ENCODE peak calls at places on chromosomes 5 and 9, in ten cellular contexts. One of them, this sample, is unnamed.

GRCh38 chr5:120684749-120685415 is 220.8 kb downstream of the PRR16 start:
- DNase-seq in nephron progenitor cell: no peak
- DNase-seq in HEK293T: peak; percentile 28
- DNase-seq in immature natural killer cell: no peak
- DNase-seq in epithelial cell of prostate: no peak
- DNase-seq in cardiac fibroblast: peak; percentile 15
- DNase-seq in NCI-H2081: no peak
- DNase-seq in astrocyte of the hippocampus: no peak
- DNase-seq in BJ: no peak
- DNase-seq in AG04450: no peak
- DNase-seq in this sample: no peak

GRCh38 chr5:13910637-13911288 is 33.7 kb downstream of the DNAH5 start:
- DNase-seq in HEK293T: no peak
- DNase-seq in nephron progenitor cell: no peak
- DNase-seq in NCI-H2081: no peak
- DNase-seq in cardiac fibroblast: no peak
- DNase-seq in immature natural killer cell: no peak
- DNase-seq in AG04450: no peak
- DNase-seq in BJ: no peak
- DNase-seq in astrocyte of the hippocampus: no peak
- DNase-seq in epithelial cell of prostate: no peak
- DNase-seq in this sample: no peak

GRCh38 chr9:109020581-109020980 is 7.3 kb upstream of the CTNNAL1 start:
- DNase-seq in BJ: no peak
- DNase-seq in NCI-H2081: no peak
- DNase-seq in nephron progenitor cell: no peak
- DNase-seq in immature natural killer cell: no peak
- DNase-seq in HEK293T: no peak
- DNase-seq in epithelial cell of prostate: no peak
- DNase-seq in astrocyte of the hippocampus: no peak
- DNase-seq in cardiac fibroblast: no peak
- DNase-seq in AG04450: no peak
- DNase-seq in this sample: no peak

GRCh38 chr9:4167040-4167671 is 132.7 kb downstream of the GLIS3 start:
- DNase-seq in NCI-H2081: no peak
- DNase-seq in nephron progenitor cell: no peak
- DNase-seq in BJ: no peak
- DNase-seq in cardiac fibroblast: peak; percentile 91
- DNase-seq in astrocyte of the hippocampus: no peak
- DNase-seq in immature natural killer cell: no peak
- DNase-seq in HEK293T: no peak
- DNase-seq in AG04450: peak; percentile 44
- DNase-seq in epithelial cell of prostate: no peak
- DNase-seq in this sample: no peak

GRCh38 chr5:98999631-99000030 is 70.8 kb upstream of the CHD1 start:
- DNase-seq in AG04450: no peak
- DNase-seq in NCI-H2081: no peak
- DNase-seq in immature natural killer cell: no peak
- DNase-seq in cardiac fibroblast: peak; percentile 20
- DNase-seq in BJ: no peak
- DNase-seq in epithelial cell of prostate: no peak
- DNase-seq in HEK293T: no peak
- DNase-seq in nephron progenitor cell: no peak
- DNase-seq in astrocyte of the hippocampus: no peak
- DNase-seq in this sample: no peak

GRCh38 chr5:61293873-61294272 is 38.2 kb upstream of the ZSWIM6 start:
- DNase-seq in NCI-H2081: no peak
- DNase-seq in astrocyte of the hippocampus: no peak
- DNase-seq in cardiac fibroblast: no peak
- DNase-seq in immature natural killer cell: no peak
- DNase-seq in AG04450: no peak
- DNase-seq in BJ: no peak
- DNase-seq in epithelial cell of prostate: no peak
- DNase-seq in HEK293T: no peak
- DNase-seq in nephron progenitor cell: no peak
- DNase-seq in this sample: no peak

GRCh38 chr9:131618071-131618479 is 72.8 kb downstream of the PRRT1B start:
- DNase-seq in NCI-H2081: peak; percentile 56
- DNase-seq in immature natural killer cell: no peak
- DNase-seq in AG04450: no peak
- DNase-seq in cardiac fibroblast: peak; percentile 54
- DNase-seq in BJ: no peak
- DNase-seq in nephron progenitor cell: no peak
- DNase-seq in HEK293T: peak; percentile 55
- DNase-seq in astrocyte of the hippocampus: no peak
- DNase-seq in epithelial cell of prostate: no peak
- DNase-seq in this sample: no peak

GRCh38 chr9:124855944-124856773 is 2.9 kb downstream of the WDR38 start:
- DNase-seq in AG04450: no peak
- DNase-seq in NCI-H2081: peak; percentile 18
- DNase-seq in BJ: no peak
- DNase-seq in cardiac fibroblast: no peak
- DNase-seq in HEK293T: no peak
- DNase-seq in astrocyte of the hippocampus: peak; percentile 50
- DNase-seq in immature natural killer cell: no peak
- DNase-seq in nephron progenitor cell: peak; percentile 50
- DNase-seq in epithelial cell of prostate: no peak
- DNase-seq in this sample: no peak

GRCh38 chr5:137834498-137834897 is 33.2 kb upstream of the MYOT start:
- DNase-seq in NCI-H2081: no peak
- DNase-seq in astrocyte of the hippocampus: peak; percentile 33
- DNase-seq in HEK293T: no peak
- DNase-seq in epithelial cell of prostate: no peak
- DNase-seq in BJ: no peak
- DNase-seq in AG04450: no peak
- DNase-seq in cardiac fibroblast: no peak
- DNase-seq in immature natural killer cell: no peak
- DNase-seq in nephron progenitor cell: no peak
- DNase-seq in this sample: no peak

GRCh38 chr5:11069041-11069440 is 308.0 kb upstream of the DAP start:
- DNase-seq in immature natural killer cell: no peak
- DNase-seq in BJ: no peak
- DNase-seq in epithelial cell of prostate: no peak
- DNase-seq in NCI-H2081: no peak
- DNase-seq in nephron progenitor cell: no peak
- DNase-seq in cardiac fibroblast: no peak
- DNase-seq in AG04450: no peak
- DNase-seq in astrocyte of the hippocampus: peak; percentile 52
- DNase-seq in HEK293T: no peak
- DNase-seq in this sample: no peak

GRCh38 chr9:7297521-7297920 is 502.1 kb downstream of the DMAC1 start:
- DNase-seq in epithelial cell of prostate: no peak
- DNase-seq in HEK293T: no peak
- DNase-seq in AG04450: no peak
- DNase-seq in immature natural killer cell: no peak
- DNase-seq in astrocyte of the hippocampus: no peak
- DNase-seq in NCI-H2081: no peak
- DNase-seq in nephron progenitor cell: no peak
- DNase-seq in cardiac fibroblast: no peak
- DNase-seq in BJ: no peak
- DNase-seq in this sample: no peak

GRCh38 chr5:120229036-120229435 is 235.1 kb upstream of the PRR16 start:
- DNase-seq in AG04450: no peak
- DNase-seq in epithelial cell of prostate: no peak
- DNase-seq in NCI-H2081: no peak
- DNase-seq in cardiac fibroblast: no peak
- DNase-seq in astrocyte of the hippocampus: no peak
- DNase-seq in immature natural killer cell: no peak
- DNase-seq in HEK293T: no peak
- DNase-seq in BJ: no peak
- DNase-seq in nephron progenitor cell: no peak
- DNase-seq in this sample: no peak

GRCh38 chr5:54278979-54279717 is 31.2 kb downstream of the ARL15 start:
- DNase-seq in cardiac fibroblast: no peak
- DNase-seq in NCI-H2081: no peak
- DNase-seq in astrocyte of the hippocampus: no peak
- DNase-seq in AG04450: no peak
- DNase-seq in BJ: no peak
- DNase-seq in immature natural killer cell: no peak
- DNase-seq in epithelial cell of prostate: no peak
- DNase-seq in HEK293T: no peak
- DNase-seq in nephron progenitor cell: no peak
- DNase-seq in this sample: no peak

GRCh38 chr5:52560366-52560765 is 227.3 kb upstream of the ITGA1 start:
- DNase-seq in astrocyte of the hippocampus: no peak
- DNase-seq in cardiac fibroblast: no peak
- DNase-seq in HEK293T: peak; percentile 9
- DNase-seq in nephron progenitor cell: no peak
- DNase-seq in BJ: no peak
- DNase-seq in NCI-H2081: peak; percentile 85
- DNase-seq in immature natural killer cell: no peak
- DNase-seq in epithelial cell of prostate: no peak
- DNase-seq in AG04450: no peak
- DNase-seq in this sample: no peak

GRCh38 chr9:121684381-121685145 is 33.1 kb downstream of the DAB2IP start:
- DNase-seq in BJ: no peak
- DNase-seq in immature natural killer cell: no peak
- DNase-seq in AG04450: no peak
- DNase-seq in HEK293T: peak; percentile 64
- DNase-seq in astrocyte of the hippocampus: peak; percentile 61
- DNase-seq in NCI-H2081: peak; percentile 22
- DNase-seq in epithelial cell of prostate: no peak
- DNase-seq in nephron progenitor cell: peak; percentile 66
- DNase-seq in cardiac fibroblast: peak; percentile 53
- DNase-seq in this sample: no peak

GRCh38 chr9:69454327-69454726 is 129.3 kb downstream of the ENTREP1 start:
- DNase-seq in BJ: no peak
- DNase-seq in epithelial cell of prostate: no peak
- DNase-seq in astrocyte of the hippocampus: no peak
- DNase-seq in nephron progenitor cell: no peak
- DNase-seq in cardiac fibroblast: no peak
- DNase-seq in HEK293T: no peak
- DNase-seq in NCI-H2081: no peak
- DNase-seq in immature natural killer cell: no peak
- DNase-seq in AG04450: no peak
- DNase-seq in this sample: no peak